ENCODE peak calls at places on chromosomes 13 and 19, in four cellular contexts. One of them, this sample, is unnamed.

GRCh38 chr13:110244096-110244830 is 62.7 kb downstream of the COL4A1 start:
- DNase-seq in K562: no peak
- DNase-seq in HCT116: no peak
- DNase-seq in HepG2: no peak
- DNase-seq in this sample: no peak

GRCh38 chr13:50762969-50763568 is 80.4 kb downstream of the DLEU7 start:
- DNase-seq in HCT116: no peak
- DNase-seq in K562: no peak
- DNase-seq in HepG2: no peak
- DNase-seq in this sample: no peak

GRCh38 chr19:10021863-10022262 is 8.6 kb downstream of the RDH8 start:
- DNase-seq in K562: no peak
- DNase-seq in HCT116: no peak
- DNase-seq in HepG2: no peak
- DNase-seq in this sample: no peak

GRCh38 chr13:97948041-97948440 is 5.4 kb upstream of the IPO5 start:
- DNase-seq in K562: no peak
- DNase-seq in HCT116: no peak
- DNase-seq in HepG2: no peak
- DNase-seq in this sample: no peak

GRCh38 chr19:5956728-5957127 is 21.2 kb downstream of the RANBP3 start:
- DNase-seq in HCT116: no peak
- DNase-seq in HepG2: no peak
- DNase-seq in K562: no peak
- DNase-seq in this sample: no peak

GRCh38 chr19:11324079-11324661 is 15.3 kb downstream of the RAB3D start:
- DNase-seq in K562: peak
- DNase-seq in HepG2: peak
- DNase-seq in HCT116: no peak
- DNase-seq in this sample: no peak

GRCh38 chr19:41988947-41989346 is 5.1 kb downstream of the ATP1A3 start:
- DNase-seq in HepG2: no peak
- DNase-seq in K562: no peak
- DNase-seq in HCT116: no peak
- DNase-seq in this sample: no peak

GRCh38 chr19:55086730-55087541 is 11.3 kb downstream of the EPS8L1 start:
- DNase-seq in HCT116: no peak
- DNase-seq in HepG2: no peak
- DNase-seq in K562: no peak
- DNase-seq in this sample: peak

GRCh38 chr13:51945149-51945548 is 66.1 kb downstream of the ATP7B start:
- DNase-seq in K562: no peak
- DNase-seq in HepG2: no peak
- DNase-seq in HCT116: no peak
- DNase-seq in this sample: no peak

GRCh38 chr13:44117351-44117750 is 237.6 kb downstream of the LACC1 start:
- DNase-seq in HCT116: no peak
- DNase-seq in K562: no peak
- DNase-seq in HepG2: no peak
- DNase-seq in this sample: no peak

GRCh38 chr19:21482863-21483276 is 22.5 kb upstream of the ZNF429 start:
- DNase-seq in HepG2: peak
- DNase-seq in K562: peak
- DNase-seq in HCT116: peak
- DNase-seq in this sample: peak

GRCh38 chr13:87080100-87080779 is 590.9 kb upstream of the SLITRK5 start:
- DNase-seq in K562: no peak
- DNase-seq in HCT116: no peak
- DNase-seq in HepG2: no peak
- DNase-seq in this sample: no peak

GRCh38 chr19:50384685-50385535 is 763 bp downstream of the POLD1 start:
- DNase-seq in HCT116: no peak
- DNase-seq in HepG2: no peak
- DNase-seq in K562: peak
- DNase-seq in this sample: no peak

GRCh38 chr19:40192758-40193586 is 1.7 kb downstream of the MAP3K10 start:
- DNase-seq in K562: no peak
- DNase-seq in HCT116: no peak
- DNase-seq in HepG2: no peak
- DNase-seq in this sample: no peak

GRCh38 chr13:73317140-73317539 is 258.3 kb downstream of the KLF5 start:
- DNase-seq in HepG2: no peak
- DNase-seq in K562: no peak
- DNase-seq in HCT116: no peak
- DNase-seq in this sample: no peak

GRCh38 chr13:38783992-38784875 is 97.4 kb downstream of the FREM2 start:
- DNase-seq in K562: no peak
- DNase-seq in HepG2: no peak
- DNase-seq in HCT116: no peak
- DNase-seq in this sample: no peak

GRCh38 chr19:16446108-16447014 is 25.4 kb downstream of the EPS15L1 start:
- DNase-seq in HepG2: no peak
- DNase-seq in K562: no peak
- DNase-seq in HCT116: no peak
- DNase-seq in this sample: no peak

GRCh38 chr19:7900931-7901330 is 2.7 kb upstream of the MAP2K7 start:
- DNase-seq in HCT116: no peak
- DNase-seq in HepG2: no peak
- DNase-seq in K562: no peak
- DNase-seq in this sample: no peak

GRCh38 chr19:19582471-19582870 is 36.0 kb downstream of the PBX4 start:
- DNase-seq in K562: no peak
- DNase-seq in HCT116: no peak
- DNase-seq in HepG2: no peak
- DNase-seq in this sample: no peak

GRCh38 chr19:42411581-42412178 is 15.5 kb downstream of the LIPE start:
- DNase-seq in HepG2: no peak
- DNase-seq in K562: no peak
- DNase-seq in HCT116: no peak
- DNase-seq in this sample: no peak

GRCh38 chr19:6498294-6499036 is 3.6 kb downstream of the TUBB4A start:
- DNase-seq in K562: no peak
- DNase-seq in HCT116: no peak
- DNase-seq in HepG2: no peak
- DNase-seq in this sample: no peak

GRCh38 chr19:44003461-44004134 is 841 bp downstream of the ZNF230 start:
- DNase-seq in HepG2: peak
- DNase-seq in HCT116: no peak
- DNase-seq in K562: peak
- DNase-seq in this sample: peak

GRCh38 chr13:33697936-33698335 is 120.0 kb upstream of the RFC3 start:
- DNase-seq in HepG2: no peak
- DNase-seq in HCT116: no peak
- DNase-seq in K562: no peak
- DNase-seq in this sample: no peak
- TF ChIP-seq FOSL1 in HepG2: no peak
- TF ChIP-seq FOSL1 in HCT116: no peak
- TF ChIP-seq FOSL1 in K562: no peak
- TF ChIP-seq FOSL1 in this sample: no peak

DNA sequence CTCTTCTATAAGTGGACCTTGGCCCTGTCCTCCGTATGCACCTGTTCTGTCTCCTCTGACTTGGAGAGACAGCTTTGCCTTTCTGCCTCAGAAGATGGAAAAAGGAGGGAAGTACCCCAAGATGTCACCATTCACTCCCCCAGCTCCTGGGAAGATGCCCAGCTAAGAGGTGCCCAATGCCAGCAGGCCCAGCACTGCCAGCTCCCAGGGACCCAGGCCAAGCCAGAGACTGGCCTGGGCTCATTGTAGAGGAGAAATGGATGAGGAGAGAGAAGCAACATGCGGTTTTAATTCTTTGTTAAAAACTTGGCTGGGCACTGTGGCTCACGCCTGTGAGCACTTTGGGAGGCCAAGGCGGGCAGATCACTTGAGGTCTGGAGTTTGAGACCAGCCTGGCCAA is 111.5 kb upstream of the ZNF507 start:
- DNase-seq in HCT116: no peak
- DNase-seq in K562: no peak
- DNase-seq in HepG2: no peak
- DNase-seq in this sample: no peak
- TF ChIP-seq RAD21 in HCT116: no peak
- TF ChIP-seq RAD21 in K562: no peak
- TF ChIP-seq RAD21 in HepG2: no peak
- TF ChIP-seq RAD21 in this sample: no peak

DNA sequence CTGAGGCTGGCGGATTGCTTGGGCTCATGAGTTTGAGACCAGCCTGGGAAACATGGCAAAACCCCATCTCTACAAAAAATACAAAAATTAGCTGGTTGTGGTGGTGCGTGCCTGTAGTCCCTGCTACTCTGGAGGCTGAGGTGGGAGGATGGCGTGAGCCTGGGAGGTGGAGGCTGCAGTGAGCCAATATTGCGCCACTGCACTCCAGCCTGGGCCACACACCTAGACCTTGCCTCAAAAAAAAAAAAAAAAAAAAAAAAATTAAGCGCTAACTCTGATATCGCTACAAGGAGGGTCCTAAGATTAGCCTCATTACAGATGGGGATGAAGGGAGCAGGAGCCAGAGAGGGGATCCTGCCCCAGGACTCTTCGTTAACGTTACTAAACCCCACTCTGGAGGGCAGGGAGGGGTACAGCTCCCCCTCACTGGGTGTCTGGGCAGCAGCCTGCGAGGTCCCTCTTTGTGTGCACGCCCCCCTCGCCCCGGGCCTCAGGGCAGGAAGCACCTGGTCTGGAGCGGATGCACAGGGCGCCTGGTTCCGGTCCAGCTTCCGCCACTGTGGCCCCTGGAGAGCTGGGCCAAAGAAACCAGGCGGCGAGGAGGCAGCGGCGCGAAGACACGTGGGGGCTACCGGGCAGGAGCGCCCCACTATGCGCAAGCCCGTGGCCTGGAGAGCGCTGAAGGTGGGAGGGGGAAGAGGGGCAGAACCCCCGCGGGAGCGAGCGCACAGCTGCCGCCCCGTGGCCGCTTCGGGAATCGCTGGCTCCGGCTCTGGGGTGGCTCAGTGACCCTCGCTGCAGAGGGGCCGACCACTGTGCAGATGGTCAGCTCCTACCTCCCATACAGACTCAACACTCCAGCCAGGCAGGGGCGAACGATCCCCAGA is 1.5 kb upstream of the LYL1 start:
- DNase-seq in K562: peak
- DNase-seq in HCT116: no peak
- DNase-seq in HepG2: no peak
- DNase-seq in this sample: no peak
- TF ChIP-seq FOSL1 in K562: peak
- TF ChIP-seq FOSL1 in HCT116: no peak
- TF ChIP-seq FOSL1 in HepG2: no peak
- TF ChIP-seq FOSL1 in this sample: no peak

GRCh38 chr13:37386276-37386675 is 212.3 kb downstream of the POSTN start:
- DNase-seq in HCT116: no peak
- DNase-seq in HepG2: no peak
- DNase-seq in K562: no peak
- DNase-seq in this sample: no peak
- TF ChIP-seq RAD21 in HCT116: no peak
- TF ChIP-seq RAD21 in HepG2: no peak
- TF ChIP-seq RAD21 in K562: no peak
- TF ChIP-seq RAD21 in this sample: no peak

GRCh38 chr19:35347171-35347929 is at the start of gene FFAR1:
- DNase-seq in HepG2: no peak
- DNase-seq in HCT116: no peak
- DNase-seq in K562: no peak
- DNase-seq in this sample: peak
- TF ChIP-seq FOSL1 in HepG2: no peak
- TF ChIP-seq FOSL1 in HCT116: no peak
- TF ChIP-seq FOSL1 in K562: no peak
- TF ChIP-seq FOSL1 in this sample: no peak

DNA sequence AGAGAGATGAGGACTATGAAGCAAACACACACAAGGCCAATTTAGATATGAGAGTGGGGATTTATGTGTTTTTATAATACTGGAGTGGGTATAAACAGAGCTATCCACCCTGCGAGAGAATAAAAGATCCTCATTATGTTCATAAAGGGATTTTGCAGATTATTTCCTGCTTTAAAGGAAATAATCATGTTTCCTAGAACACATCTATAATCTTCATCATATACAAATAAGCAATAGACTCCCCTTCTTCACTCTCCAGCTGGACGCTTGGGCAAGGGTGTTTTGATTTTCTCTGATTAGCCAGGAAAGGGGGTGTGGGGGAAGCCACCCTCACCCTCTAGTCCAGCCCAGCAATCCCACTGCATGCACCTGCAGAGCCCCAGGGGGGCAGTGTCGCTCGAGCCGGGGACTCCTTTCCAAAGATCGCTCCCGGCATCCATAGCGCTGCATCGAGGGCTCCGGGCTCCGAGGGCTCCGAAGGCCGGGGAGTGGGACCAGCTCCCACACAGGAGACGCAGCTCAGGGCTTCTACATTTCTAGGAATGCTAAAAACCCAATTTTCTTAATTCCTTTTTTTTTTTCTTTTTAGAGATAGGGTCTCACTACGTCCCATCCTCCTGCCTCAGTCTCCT is 38.6 kb downstream of the LATS2 start:
- DNase-seq in HepG2: peak
- DNase-seq in HCT116: no peak
- DNase-seq in K562: peak
- DNase-seq in this sample: no peak
- TF ChIP-seq RAD21 in HepG2: peak
- TF ChIP-seq RAD21 in HCT116: no peak
- TF ChIP-seq RAD21 in K562: no peak
- TF ChIP-seq RAD21 in this sample: peak

GRCh38 chr13:48110930-48111721 is 16.2 kb upstream of the MED4 start:
- DNase-seq in K562: no peak
- DNase-seq in HCT116: no peak
- DNase-seq in HepG2: peak
- DNase-seq in this sample: no peak
- TF ChIP-seq FOSL1 in K562: no peak
- TF ChIP-seq FOSL1 in HCT116: no peak
- TF ChIP-seq FOSL1 in HepG2: no peak
- TF ChIP-seq FOSL1 in this sample: no peak

DNA sequence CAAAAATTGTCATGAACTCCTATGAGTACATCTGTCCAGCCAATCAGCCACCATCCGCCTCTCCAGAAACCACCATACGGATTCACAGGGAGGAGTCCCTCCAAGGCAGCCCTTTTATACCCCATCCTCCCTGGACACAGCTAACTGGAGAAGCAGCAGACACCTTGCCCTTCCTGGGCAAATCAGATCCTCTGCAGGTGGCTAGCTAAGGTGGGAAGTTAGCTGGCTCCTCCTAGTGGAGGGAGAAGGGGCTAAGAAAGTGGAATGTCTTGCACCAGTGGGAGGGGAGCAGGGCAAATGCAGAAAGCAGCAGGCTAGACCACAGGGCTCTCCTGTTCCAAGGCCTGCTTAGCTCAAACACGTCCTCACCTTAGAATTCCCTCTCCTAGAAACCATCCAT is 46.2 kb upstream of the UQCRFS1 start:
- DNase-seq in HepG2: no peak
- DNase-seq in K562: peak
- DNase-seq in HCT116: no peak
- DNase-seq in this sample: no peak
- TF ChIP-seq RAD21 in HepG2: no peak
- TF ChIP-seq RAD21 in K562: no peak
- TF ChIP-seq RAD21 in HCT116: peak
- TF ChIP-seq RAD21 in this sample: peak

This sample was measured in H1.